ENCODE peak calls at places on chromosomes 11 and 22, in eight cellular contexts. G is psoas muscle, A is pancreas, U is IMR-90, O is upper lobe of right lung, R is heart right ventricle, C is adrenal gland, Z is endodermal cell. F is an unnamed sample.

GRCh38 chr11:60985991-60986915 is 14.8 kb downstream of the CD6 start:
- DNase-seq in G (no peak), A (peak; percentile 63), U (peak; percentile 46), O (peak; percentile 79), R (no peak), C (no peak), Z (peak; percentile 31), F (peak; percentile 79)

GRCh38 chr22:37454857-37455686 is 27.8 kb upstream of the ELFN2 start:
- DNase-seq in G (no peak), A (no peak), U (peak; percentile 89), O (peak; percentile 79), R (no peak), C (no peak), Z (peak; percentile 51), F (peak; percentile 99)

GRCh38 chr22:37428649-37429586 is 1.6 kb upstream of the ELFN2 start:
- DNase-seq in G (no peak), A (no peak), U (peak; percentile 43), O (no peak), R (no peak), C (no peak), Z (peak; percentile 89), F (no peak)

GRCh38 chr11:102269927-102270326 is 47.4 kb upstream of the BIRC3 start:
- DNase-seq in G (no peak), A (no peak), U (peak; percentile 81), O (no peak), R (no peak), C (no peak), Z (no peak), F (peak; percentile 22)

GRCh38 chr11:123525511-123525918 is 95.4 kb downstream of the GRAMD1B start:
- DNase-seq in G (no peak), A (no peak), U (no peak), O (no peak), R (no peak), C (no peak), Z (no peak), F (no peak)

GRCh38 chr11:19253149-19253540 is 12.4 kb upstream of the E2F8 start:
- DNase-seq in G (no peak), A (no peak), U (no peak), O (no peak), R (no peak), C (no peak), Z (no peak), F (no peak)

GRCh38 chr22:50670914-50671538 is 1.6 kb upstream of the SHANK3 start:
- DNase-seq in G (no peak), A (no peak), U (no peak), O (no peak), R (no peak), C (peak; percentile 43), Z (peak; percentile 36), F (no peak)

GRCh38 chr11:67409781-67410368 is 5.6 kb upstream of the CARNS1 start:
- DNase-seq in G (no peak), A (peak; percentile 72), U (no peak), O (no peak), R (no peak), C (no peak), Z (peak; percentile 94), F (no peak)

GRCh38 chr11:70226967-70227366 is 23.9 kb downstream of the FADD start:
- DNase-seq in G (no peak), A (no peak), U (no peak), O (no peak), R (no peak), C (no peak), Z (peak; percentile 81), F (no peak)

GRCh38 chr11:95912902-95913560 is 10.9 kb downstream of the MTMR2 start:
- DNase-seq in G (no peak), A (no peak), U (peak; percentile 68), O (no peak), R (no peak), C (no peak), Z (no peak), F (peak; percentile 48)

GRCh38 chr11:3675971-3676370 is 4.8 kb upstream of the CHRNA10 start:
- DNase-seq in G (no peak), A (no peak), U (no peak), O (no peak), R (no peak), C (no peak), Z (no peak), F (no peak)

GRCh38 chr11:74520316-74520715 is 26.8 kb upstream of the LIPT2 start:
- DNase-seq in G (no peak), A (no peak), U (no peak), O (no peak), R (no peak), C (no peak), Z (no peak), F (no peak)

GRCh38 chr11:120556841-120557240 is 45.3 kb downstream of the GRIK4 start:
- DNase-seq in G (no peak), A (no peak), U (no peak), O (no peak), R (no peak), C (peak; percentile 81), Z (no peak), F (no peak)

GRCh38 chr11:36130401-36130800 is 158.8 kb downstream of the COMMD9 start:
- DNase-seq in G (no peak), A (no peak), U (peak; percentile 77), O (no peak), R (no peak), C (no peak), Z (no peak), F (no peak)

GRCh38 chr11:117684111-117684510 is 112.9 kb downstream of the DSCAML1 start:
- DNase-seq in G (no peak), A (no peak), U (no peak), O (no peak), R (no peak), C (no peak), Z (no peak), F (no peak)

GRCh38 chr11:617248-617911 is 1.6 kb upstream of the IRF7 start:
- DNase-seq in G (peak; percentile 33), A (peak; percentile 31), U (no peak), O (no peak), R (no peak), C (no peak), Z (no peak), F (no peak)

GRCh38 chr22:46122511-46122971 is 27.8 kb upstream of the PPARA start:
- DNase-seq in G (peak; percentile 81), A (no peak), U (peak; percentile 46), O (peak; percentile 88), R (peak; percentile 71), C (peak; percentile 89), Z (peak; percentile 89), F (peak; percentile 65)

GRCh38 chr11:119187123-119187892 is 2.0 kb downstream of the NHERF4 start:
- DNase-seq in G (no peak), A (no peak), U (no peak), O (no peak), R (no peak), C (no peak), Z (peak; percentile 50), F (no peak)

GRCh38 chr22:47203554-47203991 is 441.1 kb downstream of the TBC1D22A start:
- DNase-seq in G (no peak), A (no peak), U (no peak), O (no peak), R (no peak), C (peak; percentile 39), Z (no peak), F (no peak)

GRCh38 chr22:47201186-47201995 is 438.9 kb downstream of the TBC1D22A start:
- DNase-seq in G (no peak), A (peak; percentile 72), U (no peak), O (peak; percentile 60), R (no peak), C (peak; percentile 14), Z (peak; percentile 22), F (no peak)

GRCh38 chr22:47201996-47202818 is 439.8 kb downstream of the TBC1D22A start:
- DNase-seq in G (no peak), A (no peak), U (no peak), O (no peak), R (no peak), C (peak; percentile 36), Z (peak; percentile 17), F (no peak)

GRCh38 chr22:47204002-47204979 is 441.8 kb downstream of the TBC1D22A start:
- DNase-seq in G (no peak), A (no peak), U (no peak), O (no peak), R (no peak), C (peak; percentile 33), Z (peak; percentile 30), F (no peak)

DNA sequence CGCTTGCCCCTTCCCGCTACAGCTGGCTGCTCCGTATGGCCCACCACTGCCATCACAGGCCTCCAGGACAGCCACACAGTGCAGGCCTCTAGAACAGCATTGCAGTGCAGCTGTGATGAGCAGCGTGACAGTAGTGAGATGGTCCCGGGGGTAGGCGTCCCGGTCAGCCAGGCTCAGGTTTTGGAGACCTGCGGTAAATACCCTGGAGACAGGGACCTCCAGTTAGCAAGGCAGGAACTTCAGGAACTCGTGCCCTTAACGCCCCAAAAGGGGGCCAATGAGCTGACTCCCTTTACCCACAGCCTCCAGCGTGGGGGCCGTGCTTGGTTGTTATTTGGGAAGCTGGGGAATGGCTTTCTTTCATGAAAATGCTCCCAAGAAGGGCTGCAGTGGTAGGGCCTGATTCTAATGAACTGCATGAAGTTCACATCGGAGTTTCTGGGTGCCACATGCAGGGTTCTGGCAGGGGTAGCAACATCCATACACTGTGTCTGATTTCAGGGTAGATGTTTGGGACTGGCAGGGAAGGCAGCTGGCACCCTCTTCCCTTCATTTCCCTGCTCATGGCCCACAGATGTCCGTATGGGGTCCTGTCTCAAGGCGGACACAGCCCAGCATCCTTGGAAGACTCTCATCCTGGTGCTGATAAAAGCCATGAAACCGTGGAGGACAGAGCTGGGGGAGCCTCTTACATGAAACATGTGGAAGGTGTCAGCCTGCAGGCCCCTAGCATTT is 440.5 kb downstream of the TBC1D22A start:
- DNase-seq in G (no peak), A (no peak), U (no peak), O (no peak), R (no peak), C (peak; percentile 27), Z (peak; percentile 25), F (no peak)
- H3K9me3 ChIP-seq in G (no peaks in the 10 kb centered on the region), A (no peaks in the 10 kb centered on the region), U (no peaks in the 10 kb centered on the region), O (no peaks in the 10 kb centered on the region), R (no peaks in the 10 kb centered on the region), C (no peaks in the 10 kb centered on the region), Z (peaks cover 20% of the 10 kb centered on the region), F (no peaks in the 10 kb centered on the region)

GRCh38 chr22:20116951-20117645 is at the start of gene TRMT2A:
- DNase-seq in G (peak; percentile 99), A (peak; percentile 97), U (peak; percentile 98), O (peak; percentile 99), R (peak; percentile 97), C (peak; percentile 99), Z (peak; percentile 99), F (peak; percentile 80)
- TF ChIP-seq CTCF in G (no peak), A (no peak), U (peak; percentile 38), O (peak; percentile 31), R (peak; percentile 20), C (no peak), Z (peak; percentile 29), F (no peak)

DNA sequence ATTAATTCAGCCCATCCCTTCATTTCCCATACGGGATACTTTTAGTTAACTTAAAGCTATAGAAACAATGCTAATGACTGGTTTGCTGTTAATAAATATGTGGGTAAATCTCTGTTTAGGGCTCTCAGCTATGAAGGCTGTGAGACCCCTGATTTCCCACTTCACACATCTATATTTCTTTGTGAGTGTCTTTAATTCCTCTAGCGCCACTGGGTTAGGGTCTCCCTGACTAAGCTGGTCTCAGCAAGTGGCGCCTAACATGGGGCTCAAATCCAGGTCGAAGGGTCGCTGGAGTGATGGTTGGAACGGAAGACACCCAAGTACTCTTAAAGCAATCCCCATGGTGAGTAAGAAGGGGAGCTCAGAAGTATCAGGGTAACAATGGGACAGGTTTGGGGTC is 14.4 kb upstream of the OOSP1 start:
- DNase-seq in G (no peak), A (no peak), U (no peak), O (no peak), R (no peak), C (no peak), Z (peak; percentile 59), F (no peak)
- H3K9me3 ChIP-seq in G (peaks cover 23% of the 10 kb centered on the region), A (no peaks in the 10 kb centered on the region), U (peaks cover 7% of the 10 kb centered on the region), O (peaks cover 38% of the 10 kb centered on the region), R (peaks cover 14% of the 10 kb centered on the region), C (no peaks in the 10 kb centered on the region), Z (peaks cover 29% of the 10 kb centered on the region), F (peaks cover 18% of the 10 kb centered on the region)

GRCh38 chr11:64090811-64091516 is 55.2 kb downstream of the FLRT1 start:
- DNase-seq in G (no peak), A (no peak), U (peak; percentile 43), O (no peak), R (no peak), C (no peak), Z (peak; percentile 68), F (no peak)
- TF ChIP-seq CTCF in G (no peak), A (no peak), U (no peak), O (no peak), R (no peak), C (no peak), Z (peak; percentile 49), F (no peak)